ENCODE peak calls at places on chromosomes 16 and 17, in eight cellular contexts. V, I, J, M, A, O, G and Q are unnamed samples.

GRCh38 chr17:48791128-48792032 is 25.6 kb downstream of the TTLL6 start:
- DNase-seq in V (peak), I (peak), J (peak), M (peak), A (peak), O (no peak), G (peak), Q (peak)

GRCh38 chr17:50903604-50904521 is 37.7 kb upstream of the TOB1 start:
- DNase-seq in V (no peak), I (no peak), J (no peak), M (peak), A (no peak), O (no peak), G (no peak), Q (no peak)

GRCh38 chr17:46889992-46890564 is 32.9 kb upstream of the GOSR2 start:
- DNase-seq in V (no peak), I (no peak), J (no peak), M (peak), A (no peak), O (no peak), G (no peak), Q (no peak)

GRCh38 chr16:6891486-6891885 is 441.2 kb upstream of the RBFOX1 start:
- DNase-seq in V (no peak), I (no peak), J (no peak), M (no peak), A (no peak), O (peak), G (peak), Q (no peak)

GRCh38 chr16:86207350-86207749 is 303.0 kb upstream of the FOXF1 start:
- DNase-seq in V (no peak), I (no peak), J (no peak), M (no peak), A (no peak), O (no peak), G (no peak), Q (no peak)

GRCh38 chr17:64036198-64036922 is 15.9 kb upstream of the ICAM2 start:
- DNase-seq in V (no peak), I (no peak), J (no peak), M (no peak), A (peak), O (no peak), G (no peak), Q (no peak)

GRCh38 chr17:78130439-78131101 is at the start of gene TMC8:
- DNase-seq in V (peak), I (no peak), J (no peak), M (no peak), A (peak), O (no peak), G (no peak), Q (no peak)

GRCh38 chr16:82633964-82634600 is 7.3 kb downstream of the CDH13 start:
- DNase-seq in V (no peak), I (peak), J (no peak), M (peak), A (no peak), O (no peak), G (no peak), Q (no peak)

GRCh38 chr16:12228607-12229499 is 252.3 kb downstream of the SNX29 start:
- DNase-seq in V (no peak), I (peak), J (peak), M (peak), A (no peak), O (no peak), G (peak), Q (no peak)

GRCh38 chr16:49596699-49597291 is 223.2 kb downstream of the C16orf78 start:
- DNase-seq in V (peak), I (no peak), J (no peak), M (no peak), A (no peak), O (no peak), G (no peak), Q (no peak)

GRCh38 chr16:85372627-85373372 is 240.3 kb upstream of the GSE1 start:
- DNase-seq in V (peak), I (peak), J (no peak), M (peak), A (peak), O (peak), G (peak), Q (peak)

GRCh38 chr16:23408242-23409201 is 44.5 kb downstream of the COG7 start:
- DNase-seq in V (no peak), I (peak), J (peak), M (peak), A (no peak), O (no peak), G (peak), Q (peak)

GRCh38 chr16:87086156-87086555 is 231.0 kb downstream of the C16orf95 start:
- DNase-seq in V (no peak), I (peak), J (no peak), M (peak), A (no peak), O (no peak), G (no peak), Q (no peak)

GRCh38 chr16:21300309-21301167 is 22.4 kb upstream of the CRYM start:
- DNase-seq in V (peak), I (peak), J (peak), M (peak), A (peak), O (peak), G (peak), Q (peak)

GRCh38 chr17:61201211-61201610 is 198.4 kb upstream of the TBX2 start:
- DNase-seq in V (no peak), I (peak), J (no peak), M (peak), A (no peak), O (peak), G (peak), Q (no peak)

GRCh38 chr17:18021372-18021771 is 17.6 kb downstream of the ATPAF2 start:
- DNase-seq in V (no peak), I (no peak), J (no peak), M (no peak), A (no peak), O (no peak), G (no peak), Q (no peak)

GRCh38 chr17:40315678-40316570 is 6.9 kb downstream of the RARA start:
- DNase-seq in V (peak), I (peak), J (no peak), M (no peak), A (no peak), O (no peak), G (no peak), Q (peak)

GRCh38 chr17:48995332-48995870 is 1.8 kb upstream of the IGF2BP1 start:
- DNase-seq in V (no peak), I (peak), J (peak), M (no peak), A (no peak), O (no peak), G (no peak), Q (no peak)